ENCODE peak calls at places on chromosomes 16 and 17, in five cellular contexts. S, D, X, H and I are unnamed samples.

GRCh38 chr16:70428178-70428998 is 10.5 kb downstream of the ST3GAL2 start:
- DNase-seq in H (peak), D (no peak), S (peak), X (peak), I (peak)

GRCh38 chr16:82252582-82252981 is 82.6 kb upstream of the MPHOSPH6 start:
- DNase-seq in H (no peak), S (no peak), X (no peak), D (no peak), I (no peak)

GRCh38 chr17:77146882-77147281 is 6.1 kb downstream of the SEC14L1 start:
- DNase-seq in H (no peak), X (peak), D (no peak), S (no peak), I (no peak)

GRCh38 chr17:78650093-78650715 is 73.0 kb upstream of the DNAH17 start:
- DNase-seq in X (no peak), D (no peak), H (no peak), S (no peak), I (no peak)

GRCh38 chr16:85465328-85466307 is 147.5 kb upstream of the GSE1 start:
- DNase-seq in H (peak), S (no peak), D (no peak), X (no peak), I (peak)

GRCh38 chr17:3888343-3889171 is 4.3 kb downstream of the CAMKK1 start:
- DNase-seq in D (no peak), H (peak), S (no peak), X (peak), I (peak)

GRCh38 chr16:81445926-81446317 is 1.3 kb downstream of the CMIP start:
- DNase-seq in X (peak), D (no peak), S (no peak), H (no peak), I (no peak)

GRCh38 chr17:57672205-57672632 is 72.9 kb downstream of the CCDC182 start:
- DNase-seq in D (peak), S (no peak), X (no peak), H (peak), I (peak)

GRCh38 chr16:53435066-53435688 is 906 bp downstream of the RBL2 start:
- DNase-seq in X (peak), D (peak), H (peak), S (peak), I (peak)

GRCh38 chr17:68533887-68534700 is 21.9 kb downstream of the PRKAR1A start:
- DNase-seq in S (peak), H (peak), X (no peak), D (no peak), I (peak)

GRCh38 chr16:78609542-78610253 is 510.2 kb downstream of the WWOX start:
- DNase-seq in X (no peak), H (no peak), D (no peak), S (no peak), I (no peak)
- H3K4me3 ChIP-seq in X (no peak), H (no peak), D (no peak), S (no peak), I (no peak)

GRCh38 chr16:30069575-30070462 is 4.3 kb downstream of the ALDOA start:
- DNase-seq in D (no peak), X (no peak), H (no peak), S (no peak), I (peak)

GRCh38 chr16:30067584-30067916 is 2.0 kb downstream of the ALDOA start:
- DNase-seq in D (no peak), X (no peak), S (no peak), H (no peak), I (no peak)

GRCh38 chr16:30068750-30069574 is 3.4 kb downstream of the ALDOA start:
- DNase-seq in X (peak), D (peak), S (peak), H (peak), I (peak)

GRCh38 chr16:30068333-30068732 is 2.8 kb downstream of the ALDOA start:
- DNase-seq in X (no peak), D (no peak), H (no peak), S (no peak), I (no peak)

GRCh38 chr16:30070490-30070889 is 4.9 kb downstream of the ALDOA start:
- DNase-seq in D (no peak), X (no peak), S (no peak), H (no peak), I (no peak)
- H3K4me3 ChIP-seq in D (no peak), X (no peak), S (no peak), H (no peak), I (peak)

GRCh38 chr16:24544640-24545039 is 5.3 kb downstream of the RBBP6 start:
- DNase-seq in S (no peak), H (peak), D (no peak), X (no peak), I (peak)
- H3K4me3 ChIP-seq in S (no peak), H (no peak), D (no peak), X (no peak), I (peak)

DNA sequence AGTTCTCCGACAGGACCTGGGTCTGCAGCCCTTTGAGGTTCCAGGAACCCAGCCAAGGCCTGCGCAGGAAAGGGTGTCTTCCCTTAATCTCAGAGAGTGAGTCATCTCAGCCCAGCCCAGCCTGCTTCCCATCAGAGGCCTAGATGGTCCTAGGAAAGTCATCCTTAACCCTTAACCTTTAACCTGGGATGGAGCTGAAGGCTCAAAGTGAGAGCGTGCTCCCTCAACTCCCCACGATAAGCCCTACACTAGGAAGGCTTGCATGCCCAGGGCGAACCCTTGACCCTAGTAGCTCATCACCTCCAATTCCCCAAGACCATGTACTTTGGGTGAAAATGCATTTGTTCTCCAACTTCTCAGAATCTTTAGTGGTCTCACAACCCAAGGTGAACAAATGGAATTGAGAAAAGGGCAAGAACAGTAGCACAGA is 4.8 kb upstream of the ATXN7L3 start:
- DNase-seq in H (peak), D (no peak), S (no peak), X (no peak), I (peak)
- H3K4me3 ChIP-seq in H (no peak), D (no peak), S (no peak), X (no peak), I (no peak)

GRCh38 chr16:29863669-29863984 is 601 bp upstream of the CDIPT start:
- DNase-seq in D (no peak), X (no peak), S (no peak), H (no peak), I (no peak)
- H3K4me3 ChIP-seq in D (peak), X (no peak), S (no peak), H (peak), I (peak)

GRCh38 chr17:42016952-42017865 is at the start of gene DNAJC7:
- DNase-seq in S (peak), D (peak), H (peak), X (peak), I (peak)

GRCh38 chr17:42016411-42016831 is 818 bp downstream of the DNAJC7 start:
- DNase-seq in H (peak), X (no peak), S (peak), D (no peak), I (peak)

GRCh38 chr17:42018988-42019387 is 902 bp upstream of the NKIRAS2 start:
- DNase-seq in H (no peak), D (no peak), S (no peak), X (no peak), I (no peak)

GRCh38 chr17:42018339-42018738 is 1.1 kb upstream of the DNAJC7 start:
- DNase-seq in S (no peak), H (no peak), D (no peak), X (no peak), I (no peak)

GRCh38 chr17:42017866-42018200 is 594 bp upstream of the DNAJC7 start:
- DNase-seq in X (no peak), H (no peak), S (no peak), D (no peak), I (no peak)
- H3K4me3 ChIP-seq in X (peak), H (peak), S (peak), D (peak), I (peak)

GRCh38 chr17:65498831-65499230 is 62.6 kb downstream of the AXIN2 start:
- DNase-seq in S (no peak), H (no peak), D (no peak), X (no peak), I (no peak)
- H3K4me3 ChIP-seq in S (no peak), H (no peak), D (no peak), X (no peak), I (no peak)

DNA sequence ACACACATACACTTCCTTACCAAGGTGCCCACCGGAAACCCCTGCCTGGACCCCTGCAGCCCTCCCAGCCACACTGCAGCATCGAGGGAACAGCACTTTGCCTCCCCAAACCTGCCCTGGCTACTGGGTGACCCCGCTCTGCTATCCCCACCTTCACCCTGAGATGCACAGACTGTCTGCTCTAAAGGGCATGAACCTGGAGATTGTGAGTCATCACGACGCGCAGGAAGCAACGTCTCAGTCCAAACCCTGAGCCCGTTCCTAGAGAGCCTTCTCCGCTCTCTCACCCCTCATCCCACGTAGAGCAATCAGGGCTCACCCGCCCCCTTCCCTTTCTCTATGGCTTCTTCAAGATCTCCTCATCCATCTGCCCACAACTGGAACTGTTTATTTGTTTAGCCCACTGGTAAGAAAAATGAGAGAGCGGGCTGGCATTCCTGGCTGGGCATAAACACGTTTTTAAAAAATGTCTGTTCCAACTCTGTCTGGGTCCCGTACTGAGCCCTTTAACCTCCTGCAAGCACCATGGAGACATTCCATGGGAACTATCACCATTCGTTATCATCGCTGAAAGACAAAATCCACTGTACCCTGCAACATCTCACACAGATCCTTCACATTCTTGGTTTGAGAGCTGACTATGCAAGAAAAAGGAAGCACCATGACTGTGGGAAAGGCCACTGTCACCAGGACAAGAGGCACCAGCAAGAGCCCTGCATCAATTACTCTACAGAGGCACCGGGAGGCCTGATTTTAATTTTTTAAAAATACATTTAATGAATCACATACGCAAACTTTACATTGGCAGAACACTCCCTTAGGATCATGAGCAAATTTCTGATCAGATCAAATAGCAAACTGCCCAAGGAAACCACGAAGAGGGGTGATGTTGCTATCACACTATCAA is 28.2 kb downstream of the ZFHX3 start:
- DNase-seq in D (no peak), S (no peak), H (peak), X (no peak), I (peak)
- H3K4me3 ChIP-seq in D (no peak), S (no peak), H (no peak), X (no peak), I (peak)